ENCODE peak calls at places on chromosomes 3 and 15, in five cellular contexts. One of them, this sample, is unnamed.

GRCh38 chr3:172616061-172616461 is 92.8 kb upstream of the TNFSF10 start:
- DNase-seq in IMR-90: peak; percentile 34
- DNase-seq in mesenchymal stem cell: peak; percentile 38
- DNase-seq in trophoblast cell: no peak
- DNase-seq in H9: no peak
- DNase-seq in this sample: no peak

GRCh38 chr15:70266412-70267089 is 168.8 kb upstream of the TLE3 start:
- DNase-seq in IMR-90: no peak
- DNase-seq in mesenchymal stem cell: no peak
- DNase-seq in trophoblast cell: no peak
- DNase-seq in H9: no peak
- DNase-seq in this sample: no peak

GRCh38 chr15:100684591-100684990 is 82.2 kb downstream of the ASB7 start:
- DNase-seq in IMR-90: no peak
- DNase-seq in mesenchymal stem cell: no peak
- DNase-seq in trophoblast cell: no peak
- DNase-seq in H9: peak; percentile 10
- DNase-seq in this sample: no peak

GRCh38 chr15:77505556-77505955 is 84.9 kb downstream of the HMG20A start:
- DNase-seq in IMR-90: no peak
- DNase-seq in mesenchymal stem cell: no peak
- DNase-seq in trophoblast cell: peak; percentile 97
- DNase-seq in H9: no peak
- DNase-seq in this sample: no peak

GRCh38 chr3:71087109-71088018 is 496.2 kb downstream of the FOXP1 start:
- DNase-seq in IMR-90: peak; percentile 51
- DNase-seq in mesenchymal stem cell: peak; percentile 81
- DNase-seq in trophoblast cell: peak; percentile 61
- DNase-seq in H9: no peak
- DNase-seq in this sample: no peak

GRCh38 chr3:72549819-72550581 is 298.2 kb downstream of the SHQ1 start:
- DNase-seq in IMR-90: no peak
- DNase-seq in mesenchymal stem cell: peak; percentile 21
- DNase-seq in trophoblast cell: no peak
- DNase-seq in H9: no peak
- DNase-seq in this sample: no peak

GRCh38 chr3:12965999-12966846 is 107.0 kb downstream of the IQSEC1 start:
- DNase-seq in IMR-90: no peak
- DNase-seq in mesenchymal stem cell: peak; percentile 16
- DNase-seq in trophoblast cell: peak; percentile 44
- DNase-seq in H9: no peak
- DNase-seq in this sample: no peak

GRCh38 chr3:136659253-136659652 is 92.9 kb downstream of the STAG1 start:
- DNase-seq in IMR-90: peak; percentile 87
- DNase-seq in mesenchymal stem cell: peak; percentile 65
- DNase-seq in trophoblast cell: no peak
- DNase-seq in H9: no peak
- DNase-seq in this sample: peak; percentile 26

GRCh38 chr15:33068531-33068990 is 126.0 kb downstream of the FMN1 start:
- DNase-seq in IMR-90: no peak
- DNase-seq in mesenchymal stem cell: peak; percentile 17
- DNase-seq in trophoblast cell: peak; percentile 57
- DNase-seq in H9: peak; percentile 53
- DNase-seq in this sample: no peak

GRCh38 chr15:69117431-69117841 is 43.0 kb upstream of the GLCE start:
- DNase-seq in IMR-90: no peak
- DNase-seq in mesenchymal stem cell: no peak
- DNase-seq in trophoblast cell: no peak
- DNase-seq in H9: peak; percentile 65
- DNase-seq in this sample: peak; percentile 20

GRCh38 chr3:123296261-123296660 is 94.5 kb downstream of the SEC22A start:
- DNase-seq in IMR-90: no peak
- DNase-seq in mesenchymal stem cell: no peak
- DNase-seq in trophoblast cell: no peak
- DNase-seq in H9: no peak
- DNase-seq in this sample: no peak

GRCh38 chr3:159191454-159191853 is 389.6 kb downstream of the MFSD1 start:
- DNase-seq in IMR-90: no peak
- DNase-seq in mesenchymal stem cell: peak; percentile 78
- DNase-seq in trophoblast cell: no peak
- DNase-seq in H9: no peak
- DNase-seq in this sample: no peak

GRCh38 chr15:89136084-89136806 is 48.0 kb downstream of the ABHD2 start:
- DNase-seq in IMR-90: no peak
- DNase-seq in mesenchymal stem cell: no peak
- DNase-seq in trophoblast cell: no peak
- DNase-seq in H9: no peak
- DNase-seq in this sample: no peak

GRCh38 chr3:135143474-135143873 is 348.4 kb downstream of the EPHB1 start:
- DNase-seq in IMR-90: no peak
- DNase-seq in mesenchymal stem cell: no peak
- DNase-seq in trophoblast cell: no peak
- DNase-seq in H9: no peak
- DNase-seq in this sample: no peak

GRCh38 chr3:129023909-129024308 is 22.8 kb downstream of the EFCC1 start:
- DNase-seq in IMR-90: peak; percentile 28
- DNase-seq in mesenchymal stem cell: no peak
- DNase-seq in trophoblast cell: no peak
- DNase-seq in H9: no peak
- DNase-seq in this sample: no peak

GRCh38 chr3:125375950-125376679 is 990 bp upstream of the ZNF148 start:
- DNase-seq in IMR-90: peak; percentile 62
- DNase-seq in mesenchymal stem cell: peak; percentile 63
- DNase-seq in trophoblast cell: no peak
- DNase-seq in H9: no peak
- DNase-seq in this sample: no peak

GRCh38 chr3:12496453-12496761 is 12.1 kb downstream of the TSEN2 start:
- DNase-seq in IMR-90: no peak
- DNase-seq in mesenchymal stem cell: no peak
- DNase-seq in trophoblast cell: no peak
- DNase-seq in H9: no peak
- DNase-seq in this sample: no peak

GRCh38 chr15:84645496-84645895 is 8.6 kb downstream of the WDR73 start:
- DNase-seq in IMR-90: no peak
- DNase-seq in mesenchymal stem cell: no peak
- DNase-seq in trophoblast cell: no peak
- DNase-seq in H9: no peak
- DNase-seq in this sample: no peak

GRCh38 chr15:28132524-28133275 is 33.6 kb upstream of the OCA2 start:
- DNase-seq in IMR-90: peak; percentile 68
- DNase-seq in mesenchymal stem cell: peak; percentile 48
- DNase-seq in trophoblast cell: no peak
- DNase-seq in H9: no peak
- DNase-seq in this sample: no peak

GRCh38 chr3:127748754-127749327 is 73.5 kb downstream of the MGLL start:
- DNase-seq in IMR-90: no peak
- DNase-seq in mesenchymal stem cell: no peak
- DNase-seq in trophoblast cell: no peak
- DNase-seq in H9: no peak
- DNase-seq in this sample: no peak

GRCh38 chr15:90191795-90192494 is 9.2 kb upstream of the SEMA4B start:
- DNase-seq in IMR-90: no peak
- DNase-seq in mesenchymal stem cell: no peak
- DNase-seq in trophoblast cell: no peak
- DNase-seq in H9: no peak
- DNase-seq in this sample: no peak

GRCh38 chr3:3800685-3801509 is 1.7 kb downstream of the LRRN1 start:
- DNase-seq in IMR-90: no peak
- DNase-seq in mesenchymal stem cell: no peak
- DNase-seq in trophoblast cell: no peak
- DNase-seq in H9: peak; percentile 40
- DNase-seq in this sample: peak; percentile 32

GRCh38 chr3:4821331-4821730 is 157.9 kb upstream of the BHLHE40 start:
- DNase-seq in IMR-90: no peak
- DNase-seq in mesenchymal stem cell: no peak
- DNase-seq in trophoblast cell: peak; percentile 72
- DNase-seq in H9: no peak
- DNase-seq in this sample: no peak

GRCh38 chr15:64503197-64503596 is 42.8 kb downstream of the ZNF609 start:
- DNase-seq in IMR-90: peak; percentile 74
- DNase-seq in mesenchymal stem cell: peak; percentile 88
- DNase-seq in trophoblast cell: no peak
- DNase-seq in H9: no peak
- DNase-seq in this sample: no peak

DNA sequence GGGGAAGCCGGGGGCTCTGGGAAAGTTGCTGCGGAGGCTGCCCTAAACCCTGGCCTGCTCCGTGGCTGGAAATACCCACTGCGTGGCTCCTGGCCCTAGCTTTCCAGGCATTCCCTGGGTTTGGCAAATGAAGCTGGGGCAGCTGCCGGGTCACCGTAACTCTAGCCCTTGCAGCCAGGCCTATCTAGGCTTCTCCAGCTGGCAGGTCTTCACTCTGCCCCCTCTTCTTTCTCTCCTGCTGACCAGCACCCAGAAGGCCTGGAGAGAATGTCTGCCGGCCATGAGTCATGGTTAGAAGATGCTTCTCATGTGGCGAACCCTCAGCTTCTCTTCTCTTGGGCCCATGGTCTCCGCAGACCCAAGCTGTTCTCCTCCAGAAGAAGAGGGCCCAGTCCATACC is 5.6 kb upstream of the DLL4 start:
- DNase-seq in IMR-90: peak; percentile 34
- DNase-seq in mesenchymal stem cell: no peak
- DNase-seq in trophoblast cell: no peak
- DNase-seq in H9: no peak
- DNase-seq in this sample: no peak
- H3K23ac ChIP-seq in IMR-90: no peak overlapping the region
- H3K23ac ChIP-seq in mesenchymal stem cell: no peak overlapping the region
- H3K23ac ChIP-seq in trophoblast cell: no peak overlapping the region
- H3K23ac ChIP-seq in H9: no peak overlapping the region
- H3K23ac ChIP-seq in this sample: no peak overlapping the region

GRCh38 chr3:49172616-49173041 is 1.2 kb downstream of the KLHDC8B start:
- DNase-seq in IMR-90: no peak
- DNase-seq in mesenchymal stem cell: no peak
- DNase-seq in trophoblast cell: no peak
- DNase-seq in H9: no peak
- DNase-seq in this sample: no peak
- H2AFZ ChIP-seq in IMR-90: peak overlapping the region; percentile 69
- H2AFZ ChIP-seq in mesenchymal stem cell: no peak overlapping the region
- H2AFZ ChIP-seq in trophoblast cell: no peak overlapping the region
- H2AFZ ChIP-seq in H9: no peak overlapping the region
- H2AFZ ChIP-seq in this sample: no peak overlapping the region

GRCh38 chr15:39886418-39886817 is 33.6 kb downstream of the GPR176 start:
- DNase-seq in IMR-90: no peak
- DNase-seq in mesenchymal stem cell: no peak
- DNase-seq in trophoblast cell: no peak
- DNase-seq in H9: no peak
- DNase-seq in this sample: no peak

GRCh38 chr15:39888809-39889208 is 31.3 kb downstream of the GPR176 start:
- DNase-seq in IMR-90: no peak
- DNase-seq in mesenchymal stem cell: no peak
- DNase-seq in trophoblast cell: peak; percentile 48
- DNase-seq in H9: no peak
- DNase-seq in this sample: no peak

GRCh38 chr15:39888243-39888642 is 31.8 kb downstream of the GPR176 start:
- DNase-seq in IMR-90: no peak
- DNase-seq in mesenchymal stem cell: peak; percentile 30
- DNase-seq in trophoblast cell: no peak
- DNase-seq in H9: no peak
- DNase-seq in this sample: no peak

GRCh38 chr15:39887832-39888231 is 32.2 kb downstream of the GPR176 start:
- DNase-seq in IMR-90: peak; percentile 50
- DNase-seq in mesenchymal stem cell: peak; percentile 69
- DNase-seq in trophoblast cell: no peak
- DNase-seq in H9: peak; percentile 47
- DNase-seq in this sample: no peak

GRCh38 chr15:39887211-39887610 is 32.9 kb downstream of the GPR176 start:
- DNase-seq in IMR-90: no peak
- DNase-seq in mesenchymal stem cell: no peak
- DNase-seq in trophoblast cell: no peak
- DNase-seq in H9: peak; percentile 83
- DNase-seq in this sample: no peak
- H3K4ac ChIP-seq in IMR-90: no peak overlapping the region
- H3K4ac ChIP-seq in mesenchymal stem cell: no peak overlapping the region
- H3K4ac ChIP-seq in trophoblast cell: no peak overlapping the region
- H3K4ac ChIP-seq in H9: no peak overlapping the region
- H3K4ac ChIP-seq in this sample: no peak overlapping the region

GRCh38 chr15:66706225-66706732 is 4.2 kb downstream of the SMAD6 start:
- DNase-seq in IMR-90: peak; percentile 35
- DNase-seq in mesenchymal stem cell: no peak
- DNase-seq in trophoblast cell: no peak
- DNase-seq in H9: no peak
- DNase-seq in this sample: no peak

GRCh38 chr15:66705277-66705927 is 3.4 kb downstream of the SMAD6 start:
- DNase-seq in IMR-90: no peak
- DNase-seq in mesenchymal stem cell: no peak
- DNase-seq in trophoblast cell: no peak
- DNase-seq in H9: no peak
- DNase-seq in this sample: no peak

GRCh38 chr15:66707310-66708160 is 5.5 kb downstream of the SMAD6 start:
- DNase-seq in IMR-90: peak; percentile 43
- DNase-seq in mesenchymal stem cell: peak; percentile 64
- DNase-seq in trophoblast cell: no peak
- DNase-seq in H9: peak; percentile 86
- DNase-seq in this sample: peak; percentile 60

GRCh38 chr15:66708389-66708788 is 6.4 kb downstream of the SMAD6 start:
- DNase-seq in IMR-90: no peak
- DNase-seq in mesenchymal stem cell: no peak
- DNase-seq in trophoblast cell: no peak
- DNase-seq in H9: no peak
- DNase-seq in this sample: no peak

GRCh38 chr15:66706840-66707239 is 4.8 kb downstream of the SMAD6 start:
- DNase-seq in IMR-90: no peak
- DNase-seq in mesenchymal stem cell: no peak
- DNase-seq in trophoblast cell: no peak
- DNase-seq in H9: no peak
- DNase-seq in this sample: no peak
- H3K23ac ChIP-seq in IMR-90: peak overlapping the region; percentile 18
- H3K23ac ChIP-seq in mesenchymal stem cell: no peak overlapping the region
- H3K23ac ChIP-seq in trophoblast cell: no peak overlapping the region
- H3K23ac ChIP-seq in H9: no peak overlapping the region
- H3K23ac ChIP-seq in this sample: peak overlapping the region; percentile 90

GRCh38 chr3:110391640-110392395 is 679.8 kb upstream of the NECTIN3 start:
- DNase-seq in IMR-90: peak; percentile 72
- DNase-seq in mesenchymal stem cell: peak; percentile 5
- DNase-seq in trophoblast cell: no peak
- DNase-seq in H9: no peak
- DNase-seq in this sample: no peak

GRCh38 chr3:110389005-110389404 is 682.6 kb upstream of the NECTIN3 start:
- DNase-seq in IMR-90: no peak
- DNase-seq in mesenchymal stem cell: no peak
- DNase-seq in trophoblast cell: no peak
- DNase-seq in H9: no peak
- DNase-seq in this sample: no peak

GRCh38 chr3:110391045-110391444 is 680.6 kb upstream of the NECTIN3 start:
- DNase-seq in IMR-90: no peak
- DNase-seq in mesenchymal stem cell: no peak
- DNase-seq in trophoblast cell: no peak
- DNase-seq in H9: no peak
- DNase-seq in this sample: no peak
- H2AFZ ChIP-seq in IMR-90: no peak overlapping the region
- H2AFZ ChIP-seq in mesenchymal stem cell: no peak overlapping the region
- H2AFZ ChIP-seq in trophoblast cell: no peak overlapping the region
- H2AFZ ChIP-seq in H9: no peak overlapping the region
- H2AFZ ChIP-seq in this sample: no peak overlapping the region

GRCh38 chr3:14278799-14279705 is 100.4 kb downstream of the LSM3 start:
- DNase-seq in IMR-90: no peak
- DNase-seq in mesenchymal stem cell: peak; percentile 29
- DNase-seq in trophoblast cell: peak; percentile 71
- DNase-seq in H9: peak; percentile 67
- DNase-seq in this sample: no peak
- H3K4ac ChIP-seq in IMR-90: no peak overlapping the region
- H3K4ac ChIP-seq in mesenchymal stem cell: no peak overlapping the region
- H3K4ac ChIP-seq in trophoblast cell: no peak overlapping the region
- H3K4ac ChIP-seq in H9: no peak overlapping the region
- H3K4ac ChIP-seq in this sample: no peak overlapping the region